ENCODE peak calls at places on chromosomes 7 and 10, in ten cellular contexts. I is body of pancreas; W is heart left ventricle; V is psoas muscle; M is A549; Y is left lung; B is PC-3; O is CD8-positive, alpha-beta T cell; H is pancreas; A is GM23338. K is an unnamed sample.
A peak's percentile ranks its signal among the peaks of the same experiment; 100 is the strongest.

GRCh38 chr7:137084607-137085380 is 216.3 kb downstream of the CHRM2 start:
- ATAC-seq in I (no peak), W (peak; percentile 41), V (no peak), M (no peak), Y (no peak), B (no peak), O (no peak), H (no peak), A (no peak), K (no peak)

GRCh38 chr7:154653281-154653680 is 349.6 kb downstream of the PAXIP1 start:
- ATAC-seq in I (no peak), W (no peak), V (no peak), M (no peak), Y (no peak), B (no peak), O (no peak), H (no peak), A (no peak), K (no peak)

GRCh38 chr7:47941136-47941844 is 7.0 kb downstream of the PKD1L1 start:
- ATAC-seq in I (peak; percentile 57), W (peak; percentile 51), V (peak; percentile 52), M (no peak), Y (peak; percentile 31), B (peak; percentile 71), O (no peak), H (no peak), A (peak; percentile 30), K (peak; percentile 75)

GRCh38 chr10:3224241-3224640 is 51.7 kb upstream of the PITRM1 start:
- ATAC-seq in I (no peak), W (no peak), V (no peak), M (no peak), Y (no peak), B (no peak), O (no peak), H (no peak), A (no peak), K (no peak)

GRCh38 chr7:105325225-105325904 is 63.4 kb downstream of the SRPK2 start:
- ATAC-seq in I (no peak), W (no peak), V (no peak), M (no peak), Y (peak; percentile 32), B (no peak), O (no peak), H (no peak), A (no peak), K (no peak)

GRCh38 chr7:106756884-106757283 is 95.9 kb upstream of the CCDC71L start:
- ATAC-seq in I (no peak), W (no peak), V (no peak), M (no peak), Y (no peak), B (no peak), O (no peak), H (no peak), A (no peak), K (no peak)

GRCh38 chr7:7857143-7857583 is 111.4 kb upstream of the GLCCI1 start:
- ATAC-seq in I (no peak), W (peak; percentile 37), V (peak; percentile 77), M (no peak), Y (no peak), B (no peak), O (no peak), H (no peak), A (no peak), K (no peak)

GRCh38 chr7:20296444-20296843 is 34.3 kb upstream of the ITGB8 start:
- ATAC-seq in I (no peak), W (no peak), V (no peak), M (no peak), Y (no peak), B (peak; percentile 99), O (no peak), H (no peak), A (no peak), K (no peak)

GRCh38 chr10:7896297-7896696 is 78.0 kb downstream of the TAF3 start:
- ATAC-seq in I (no peak), W (no peak), V (no peak), M (no peak), Y (no peak), B (no peak), O (no peak), H (no peak), A (no peak), K (no peak)

GRCh38 chr7:102934267-102934666 is 21.5 kb downstream of the LRRC17 start:
- ATAC-seq in I (no peak), W (no peak), V (no peak), M (no peak), Y (peak; percentile 20), B (no peak), O (no peak), H (no peak), A (no peak), K (peak; percentile 9)

GRCh38 chr7:70837589-70837988 is 294.4 kb upstream of the GALNT17 start:
- ATAC-seq in I (no peak), W (no peak), V (no peak), M (no peak), Y (peak; percentile 46), B (no peak), O (no peak), H (no peak), A (no peak), K (no peak)

GRCh38 chr7:70834424-70834823 is 297.5 kb upstream of the GALNT17 start:
- ATAC-seq in I (no peak), W (no peak), V (no peak), M (no peak), Y (no peak), B (no peak), O (no peak), H (no peak), A (no peak), K (no peak)

GRCh38 chr7:70836279-70836678 is 295.7 kb upstream of the GALNT17 start:
- ATAC-seq in I (no peak), W (no peak), V (no peak), M (no peak), Y (no peak), B (no peak), O (no peak), H (no peak), A (no peak), K (no peak)

GRCh38 chr7:70836946-70837345 is 295.0 kb upstream of the GALNT17 start:
- ATAC-seq in I (no peak), W (no peak), V (no peak), M (no peak), Y (no peak), B (no peak), O (no peak), H (no peak), A (no peak), K (no peak)

DNA sequence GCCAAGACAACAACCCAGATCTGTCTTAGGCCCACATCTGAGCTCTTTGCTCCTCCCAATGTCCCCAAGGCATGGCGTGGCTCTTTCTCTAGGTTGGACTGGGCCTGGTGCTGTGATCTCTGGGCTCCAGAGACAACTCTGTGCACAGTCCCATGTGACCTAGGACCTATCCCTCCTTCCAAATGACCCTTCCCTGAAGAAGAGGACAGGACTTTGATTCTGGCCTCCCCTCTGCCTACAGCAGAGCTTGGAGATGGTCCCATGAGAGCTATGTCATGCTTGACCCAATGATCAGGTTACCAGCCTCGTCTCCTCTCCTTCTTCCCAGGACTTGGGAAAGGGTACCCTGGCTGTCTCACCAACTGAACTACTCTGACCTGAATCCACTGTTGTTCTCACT is 296.3 kb upstream of the GALNT17 start:
- ATAC-seq in I (no peak), W (no peak), V (no peak), M (no peak), Y (no peak), B (no peak), O (no peak), H (no peak), A (no peak), K (no peak)
- H3K27ac ChIP-seq in I (no peak overlapping the region), W (no peak overlapping the region), V (no peak overlapping the region), M (no peak overlapping the region), Y (no peak overlapping the region), B (no peak overlapping the region), O (no peak overlapping the region), H (no peak overlapping the region), A (peak overlapping the region; percentile 68), K (no peak overlapping the region)

DNA sequence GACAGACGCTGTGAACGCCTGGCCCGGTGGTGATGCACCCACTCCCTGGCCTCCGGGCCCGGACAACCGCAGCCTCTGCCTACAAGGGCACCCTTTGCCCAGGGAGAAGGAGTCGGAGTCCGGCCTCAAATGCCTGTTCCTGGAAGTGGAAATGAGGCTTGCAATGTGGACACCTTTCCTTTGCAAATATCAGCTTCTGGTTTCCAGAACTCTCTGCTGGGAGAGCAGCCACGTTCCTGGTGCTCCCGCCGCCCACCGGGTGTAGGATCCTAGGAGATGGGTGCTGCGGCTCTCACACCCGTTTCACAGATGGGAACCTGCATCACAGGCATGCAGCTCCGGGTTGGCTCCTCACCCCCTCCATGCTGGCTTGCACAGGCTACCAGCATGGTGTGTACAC is 2.9 kb downstream of the FOXL3 start:
- ATAC-seq in I (no peak), W (no peak), V (no peak), M (no peak), Y (no peak), B (no peak), O (no peak), H (no peak), A (no peak), K (no peak)
- H3K27ac ChIP-seq in I (no peak overlapping the region), W (no peak overlapping the region), V (no peak overlapping the region), M (no peak overlapping the region), Y (no peak overlapping the region), B (no peak overlapping the region), O (no peak overlapping the region), H (no peak overlapping the region), A (no peak overlapping the region), K (no peak overlapping the region)

DNA sequence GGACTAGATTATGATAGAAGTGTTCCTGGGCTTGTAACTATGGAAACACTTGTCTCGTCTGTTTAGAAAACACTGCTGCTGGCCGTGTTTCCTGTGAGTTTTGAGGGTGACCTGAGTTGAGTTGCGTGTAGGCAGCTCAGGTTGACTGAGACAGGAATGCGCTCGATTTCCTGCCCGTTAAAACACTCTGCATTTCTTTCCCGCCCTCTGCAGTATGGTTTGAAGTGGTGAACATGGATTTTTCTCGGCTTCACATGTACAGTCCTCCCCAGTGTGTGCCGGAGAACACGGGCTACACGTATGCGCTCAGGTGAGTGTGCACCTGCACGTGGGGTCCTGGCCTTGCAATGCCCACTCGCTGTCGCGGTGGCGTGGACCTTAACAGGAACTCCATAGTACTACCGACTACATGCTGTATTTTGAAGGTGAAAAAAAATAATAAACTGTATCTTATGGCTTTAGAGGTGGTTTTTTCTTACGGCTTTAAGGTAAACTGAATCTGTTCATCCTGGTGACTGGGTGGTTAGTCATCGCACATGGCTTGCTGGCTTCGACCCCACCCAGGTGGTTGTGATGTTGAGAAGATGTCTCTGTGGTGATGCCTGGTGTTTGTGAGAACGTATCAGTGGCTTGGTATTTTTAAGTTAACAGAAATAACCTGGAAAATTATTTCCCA is at the start of gene SUN1:
- ATAC-seq in I (peak; percentile 64), W (no peak), V (peak; percentile 30), M (peak; percentile 41), Y (peak; percentile 81), B (peak; percentile 72), O (peak; percentile 74), H (peak; percentile 53), A (no peak), K (peak; percentile 44)
- H3K27ac ChIP-seq in I (peak within 1 kb of the TSS; percentile 82), W (peak within 1 kb of the TSS; percentile 94), V (peak within 1 kb of the TSS; percentile 96), M (peak within 1 kb of the TSS; percentile 13), Y (peak within 1 kb of the TSS; percentile 94), B (peak within 1 kb of the TSS; percentile 99), O (peak within 1 kb of the TSS; percentile 66), H (peak within 1 kb of the TSS; percentile 93), A (peak within 1 kb of the TSS; percentile 34), K (peak within 1 kb of the TSS; percentile 91)

DNA sequence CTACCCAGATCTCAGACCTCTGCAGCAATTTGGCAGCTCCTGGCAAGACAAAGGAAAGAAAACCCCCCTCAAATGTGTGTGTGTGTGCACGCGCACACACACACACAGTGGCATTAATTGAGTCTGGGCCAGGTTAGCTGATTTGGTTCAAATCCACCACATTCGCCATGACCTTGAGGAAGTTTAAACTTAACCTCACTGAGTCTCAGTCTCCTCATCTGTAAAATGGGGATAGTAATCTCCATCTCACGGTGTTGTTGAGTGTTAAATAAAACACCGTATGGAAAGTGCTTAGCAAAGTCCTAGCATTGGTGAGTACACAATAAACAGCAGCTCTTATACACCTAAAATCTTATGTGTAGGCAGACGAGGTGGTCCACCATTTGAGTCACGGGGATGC is 4.9 kb downstream of the LOXL4 start:
- ATAC-seq in I (no peak), W (no peak), V (no peak), M (no peak), Y (no peak), B (no peak), O (no peak), H (no peak), A (no peak), K (no peak)
- H3K27ac ChIP-seq in I (peak overlapping the region; percentile 46), W (no peak overlapping the region), V (no peak overlapping the region), M (no peak overlapping the region), Y (no peak overlapping the region), B (no peak overlapping the region), O (no peak overlapping the region), H (no peak overlapping the region), A (no peak overlapping the region), K (no peak overlapping the region)